ENCODE peak calls at places on chromosomes 13 and 19, in five cellular contexts. R is stimulated activated CD4-positive, alpha-beta T cell treated with anti-CD3 and anti-CD28 coated beads, Interleukin-2, amount 100 ng/mL, for 4 hours; F is SW 1271; N is PC-3; J is kidney. K is an unnamed sample.

GRCh38 chr13:48567521-48568331 is 34.8 kb upstream of the RCBTB2 start:
- DNase-seq in R (no peak), F (no peak), N (no peak), J (no peak), K (no peak)

GRCh38 chr19:33809960-33810359 is 13.3 kb downstream of the KCTD15 start:
- DNase-seq in R (no peak), F (no peak), N (no peak), J (peak), K (no peak)

GRCh38 chr19:10797078-10797477 is 38.9 kb downstream of the TMED1 start:
- DNase-seq in R (no peak), F (no peak), N (no peak), J (no peak), K (no peak)

GRCh38 chr13:51971520-51972426 is 39.5 kb downstream of the ATP7B start:
- DNase-seq in R (no peak), F (no peak), N (no peak), J (no peak), K (no peak)

GRCh38 chr13:112588490-112589297 is 741 bp upstream of the TUBGCP3 start:
- DNase-seq in R (no peak), F (no peak), N (no peak), J (no peak), K (no peak)

GRCh38 chr19:16012552-16012951 is 63.7 kb upstream of the TPM4 start:
- DNase-seq in R (no peak), F (no peak), N (no peak), J (no peak), K (no peak)

GRCh38 chr19:2014731-2015610 is 543 bp downstream of the BTBD2 start:
- DNase-seq in R (no peak), F (no peak), N (no peak), J (peak), K (no peak)

GRCh38 chr13:38191016-38191415 is 158.6 kb upstream of the UFM1 start:
- DNase-seq in R (no peak), F (no peak), N (no peak), J (no peak), K (no peak)

GRCh38 chr19:18419195-18419698 is at the start of gene SSBP4:
- DNase-seq in R (peak), F (no peak), N (peak), J (peak), K (no peak)

GRCh38 chr19:38684078-38684861 is 36.8 kb downstream of the ACTN4 start:
- DNase-seq in R (no peak), F (peak), N (peak), J (peak), K (peak)

GRCh38 chr13:25756916-25757315 is 294.9 kb downstream of the SHISA2 start:
- DNase-seq in R (no peak), F (no peak), N (no peak), J (no peak), K (no peak)

GRCh38 chr19:51688665-51689571 is 4.2 kb upstream of the SPACA6 start:
- DNase-seq in R (no peak), F (no peak), N (peak), J (peak), K (peak)

GRCh38 chr19:38417544-38418506 is 8.2 kb downstream of the RASGRP4 start:
- DNase-seq in R (no peak), F (no peak), N (peak), J (peak), K (peak)

GRCh38 chr13:21395953-21396352 is 63.1 kb downstream of the ZDHHC20 start:
- DNase-seq in R (no peak), F (no peak), N (no peak), J (no peak), K (no peak)

GRCh38 chr19:19602136-19602712 is 16.3 kb downstream of the PBX4 start:
- DNase-seq in R (no peak), F (no peak), N (no peak), J (no peak), K (no peak)

GRCh38 chr19:11597202-11598102 is at the start of gene ZNF627:
- DNase-seq in R (peak), F (peak), N (peak), J (peak), K (peak)

GRCh38 chr13:35888327-35888940 is 242.7 kb downstream of the DCLK1 start:
- DNase-seq in R (no peak), F (no peak), N (peak), J (no peak), K (no peak)

GRCh38 chr13:74290324-74290773 is 156.1 kb upstream of the KLF12 start:
- DNase-seq in R (peak), F (no peak), N (peak), J (no peak), K (no peak)

GRCh38 chr19:13974073-13974472 is 21.8 kb downstream of the DCAF15 start:
- DNase-seq in R (peak), F (no peak), N (peak), J (no peak), K (no peak)